ENCODE peak calls at places on chromosome 6, in four cellular contexts. One of them, this sample, is unnamed.

GRCh38 chr6:46949662-46950280 is 28.0 kb upstream of the ADGRF5 start:
- DNase-seq in brain microvascular endothelial cell: no peak
- DNase-seq in mammary epithelial cell: no peak
- DNase-seq in left ventricle myocardium inferior: peak; percentile 81
- DNase-seq in this sample: no peak

GRCh38 chr6:39812853-39813533 is 20.8 kb downstream of the DAAM2 start:
- DNase-seq in left ventricle myocardium inferior: no peak
- DNase-seq in brain microvascular endothelial cell: no peak
- DNase-seq in mammary epithelial cell: no peak
- DNase-seq in this sample: no peak

GRCh38 chr6:42268016-42268834 is 50.6 kb upstream of the MRPS10 start:
- DNase-seq in mammary epithelial cell: no peak
- DNase-seq in left ventricle myocardium inferior: no peak
- DNase-seq in brain microvascular endothelial cell: no peak
- DNase-seq in this sample: no peak

GRCh38 chr6:81609736-81610135 is 142.7 kb downstream of the TENT5A start:
- DNase-seq in brain microvascular endothelial cell: no peak
- DNase-seq in left ventricle myocardium inferior: no peak
- DNase-seq in mammary epithelial cell: no peak
- DNase-seq in this sample: no peak

GRCh38 chr6:158168054-158168303 is at the start of gene SERAC1:
- DNase-seq in left ventricle myocardium inferior: no peak
- DNase-seq in mammary epithelial cell: no peak
- DNase-seq in brain microvascular endothelial cell: no peak
- DNase-seq in this sample: no peak

GRCh38 chr6:26390504-26390903 is 7.6 kb downstream of the BTN2A2 start:
- DNase-seq in mammary epithelial cell: no peak
- DNase-seq in brain microvascular endothelial cell: no peak
- DNase-seq in left ventricle myocardium inferior: no peak
- DNase-seq in this sample: no peak

GRCh38 chr6:122330315-122330714 is 69.1 kb upstream of the HSF2 start:
- DNase-seq in left ventricle myocardium inferior: no peak
- DNase-seq in brain microvascular endothelial cell: no peak
- DNase-seq in mammary epithelial cell: no peak
- DNase-seq in this sample: no peak

GRCh38 chr6:47670851-47671250 is 27.5 kb upstream of the ADGRF4 start:
- DNase-seq in mammary epithelial cell: no peak
- DNase-seq in brain microvascular endothelial cell: no peak
- DNase-seq in left ventricle myocardium inferior: no peak
- DNase-seq in this sample: no peak

GRCh38 chr6:30774701-30775100 is 30.4 kb upstream of the IER3 start:
- DNase-seq in mammary epithelial cell: no peak
- DNase-seq in brain microvascular endothelial cell: no peak
- DNase-seq in left ventricle myocardium inferior: no peak
- DNase-seq in this sample: no peak

GRCh38 chr6:150902142-150902800 is 36.8 kb downstream of the MTHFD1L start:
- DNase-seq in mammary epithelial cell: no peak
- DNase-seq in left ventricle myocardium inferior: no peak
- DNase-seq in brain microvascular endothelial cell: no peak
- DNase-seq in this sample: no peak

GRCh38 chr6:120173250-120173649 is 823.7 kb upstream of the MAN1A1 start:
- DNase-seq in brain microvascular endothelial cell: no peak
- DNase-seq in left ventricle myocardium inferior: no peak
- DNase-seq in mammary epithelial cell: no peak
- DNase-seq in this sample: no peak

GRCh38 chr6:1607236-1607556 is 2.5 kb upstream of the FOXC1 start:
- DNase-seq in left ventricle myocardium inferior: no peak
- DNase-seq in mammary epithelial cell: no peak
- DNase-seq in brain microvascular endothelial cell: no peak
- DNase-seq in this sample: no peak

GRCh38 chr6:1347187-1347560 is 35.3 kb downstream of the FOXQ1 start:
- DNase-seq in mammary epithelial cell: no peak
- DNase-seq in left ventricle myocardium inferior: no peak
- DNase-seq in brain microvascular endothelial cell: no peak
- DNase-seq in this sample: no peak

GRCh38 chr6:151059612-151060095 is 180.1 kb upstream of the AKAP12 start:
- DNase-seq in mammary epithelial cell: peak; percentile 8
- DNase-seq in left ventricle myocardium inferior: no peak
- DNase-seq in brain microvascular endothelial cell: no peak
- DNase-seq in this sample: no peak

GRCh38 chr6:82890240-82890639 is 175.4 kb downstream of the UBE3D start:
- DNase-seq in mammary epithelial cell: no peak
- DNase-seq in brain microvascular endothelial cell: no peak
- DNase-seq in left ventricle myocardium inferior: no peak
- DNase-seq in this sample: no peak

GRCh38 chr6:125865015-125865414 is 74.3 kb downstream of the NCOA7 start:
- DNase-seq in brain microvascular endothelial cell: no peak
- DNase-seq in mammary epithelial cell: no peak
- DNase-seq in left ventricle myocardium inferior: no peak
- DNase-seq in this sample: no peak

GRCh38 chr6:151044465-151045441 is 179.3 kb downstream of the MTHFD1L start:
- DNase-seq in left ventricle myocardium inferior: peak; percentile 51
- DNase-seq in mammary epithelial cell: no peak
- DNase-seq in brain microvascular endothelial cell: peak; percentile 96
- DNase-seq in this sample: no peak

GRCh38 chr6:140344149-140344913 is 969.9 kb upstream of the CITED2 start:
- DNase-seq in left ventricle myocardium inferior: no peak
- DNase-seq in brain microvascular endothelial cell: peak; percentile 5
- DNase-seq in mammary epithelial cell: peak; percentile 34
- DNase-seq in this sample: no peak

GRCh38 chr6:25013249-25013648 is 77.5 kb upstream of the RIPOR2 start:
- DNase-seq in mammary epithelial cell: no peak
- DNase-seq in left ventricle myocardium inferior: no peak
- DNase-seq in brain microvascular endothelial cell: no peak
- DNase-seq in this sample: no peak

GRCh38 chr6:158230967-158231550 is 62.9 kb downstream of the GTF2H5 start:
- DNase-seq in brain microvascular endothelial cell: no peak
- DNase-seq in mammary epithelial cell: no peak
- DNase-seq in left ventricle myocardium inferior: no peak
- DNase-seq in this sample: no peak

GRCh38 chr6:107641500-107641931 is 151.6 kb downstream of the SOBP start:
- DNase-seq in brain microvascular endothelial cell: no peak
- DNase-seq in mammary epithelial cell: no peak
- DNase-seq in left ventricle myocardium inferior: peak; percentile 69
- DNase-seq in this sample: no peak

GRCh38 chr6:128062882-128063603 is 162.2 kb upstream of the THEMIS start:
- DNase-seq in left ventricle myocardium inferior: no peak
- DNase-seq in mammary epithelial cell: no peak
- DNase-seq in brain microvascular endothelial cell: peak; percentile 29
- DNase-seq in this sample: no peak

GRCh38 chr6:157607317-157608109 is 215.5 kb upstream of the SNX9 start:
- DNase-seq in mammary epithelial cell: no peak
- DNase-seq in brain microvascular endothelial cell: no peak
- DNase-seq in left ventricle myocardium inferior: no peak
- DNase-seq in this sample: no peak

GRCh38 chr6:148854086-148854485 is 107.3 kb downstream of the UST start:
- DNase-seq in brain microvascular endothelial cell: no peak
- DNase-seq in mammary epithelial cell: peak; percentile 80
- DNase-seq in left ventricle myocardium inferior: no peak
- DNase-seq in this sample: no peak
- TF ChIP-seq CTCF in brain microvascular endothelial cell: no peak
- TF ChIP-seq CTCF in mammary epithelial cell: no peak
- TF ChIP-seq CTCF in left ventricle myocardium inferior: no peak
- TF ChIP-seq CTCF in this sample: no peak

GRCh38 chr6:135256866-135257265 is 75.8 kb downstream of the MYB start:
- DNase-seq in left ventricle myocardium inferior: no peak
- DNase-seq in mammary epithelial cell: no peak
- DNase-seq in brain microvascular endothelial cell: no peak
- DNase-seq in this sample: no peak

GRCh38 chr6:135254471-135254870 is 73.4 kb downstream of the MYB start:
- DNase-seq in left ventricle myocardium inferior: no peak
- DNase-seq in brain microvascular endothelial cell: no peak
- DNase-seq in mammary epithelial cell: no peak
- DNase-seq in this sample: no peak

GRCh38 chr6:135260612-135261011 is 79.5 kb downstream of the MYB start:
- DNase-seq in mammary epithelial cell: no peak
- DNase-seq in left ventricle myocardium inferior: no peak
- DNase-seq in brain microvascular endothelial cell: no peak
- DNase-seq in this sample: no peak

GRCh38 chr6:135258970-135259369 is 77.9 kb downstream of the MYB start:
- DNase-seq in left ventricle myocardium inferior: no peak
- DNase-seq in brain microvascular endothelial cell: no peak
- DNase-seq in mammary epithelial cell: no peak
- DNase-seq in this sample: no peak

DNA sequence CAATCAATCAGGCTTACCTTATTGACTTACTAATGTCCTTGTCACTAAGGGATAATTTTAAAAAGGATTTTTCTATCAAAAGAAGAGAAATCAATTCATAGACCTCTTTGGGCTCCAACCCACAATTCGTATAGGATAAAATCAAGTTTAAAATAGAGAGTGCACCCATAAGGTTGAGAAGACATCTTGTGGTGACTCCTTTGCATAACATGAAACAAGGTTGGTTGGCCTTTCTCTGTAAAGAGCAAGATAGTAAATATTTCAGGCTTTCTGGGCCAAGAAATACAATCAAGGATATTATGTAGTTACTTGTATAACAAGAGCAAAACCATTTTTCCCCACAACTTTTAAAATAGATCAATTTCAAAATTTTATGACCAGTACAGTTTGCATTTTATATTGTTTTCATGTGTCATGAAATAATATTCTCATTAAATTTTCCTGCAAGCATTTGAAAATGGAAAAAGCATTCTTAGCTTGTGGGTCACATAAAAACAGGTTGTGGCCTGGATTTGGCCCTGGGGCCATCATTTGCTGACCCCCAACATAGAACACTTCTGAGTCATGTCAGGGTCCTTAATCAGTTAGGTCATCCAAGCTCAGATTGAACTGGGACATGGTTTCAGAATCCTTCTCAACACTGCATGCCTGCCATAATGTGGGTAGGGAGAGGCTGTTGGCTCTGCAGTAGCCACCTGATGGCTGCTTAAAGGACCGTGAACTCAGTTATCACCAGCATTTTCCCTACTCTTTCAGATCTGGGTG is 76.7 kb downstream of the MYB start:
- DNase-seq in mammary epithelial cell: no peak
- DNase-seq in left ventricle myocardium inferior: no peak
- DNase-seq in brain microvascular endothelial cell: no peak
- DNase-seq in this sample: no peak
- TF ChIP-seq CTCF in mammary epithelial cell: peak; percentile 43
- TF ChIP-seq CTCF in left ventricle myocardium inferior: no peak
- TF ChIP-seq CTCF in brain microvascular endothelial cell: no peak
- TF ChIP-seq CTCF in this sample: peak; percentile 34

GRCh38 chr6:11244387-11245126 is 12.1 kb upstream of the NEDD9 start:
- DNase-seq in left ventricle myocardium inferior: no peak
- DNase-seq in brain microvascular endothelial cell: no peak
- DNase-seq in mammary epithelial cell: no peak
- DNase-seq in this sample: no peak

GRCh38 chr6:11241154-11241792 is 8.8 kb upstream of the NEDD9 start:
- DNase-seq in mammary epithelial cell: no peak
- DNase-seq in left ventricle myocardium inferior: no peak
- DNase-seq in brain microvascular endothelial cell: no peak
- DNase-seq in this sample: no peak

GRCh38 chr6:11242709-11243108 is 10.2 kb upstream of the NEDD9 start:
- DNase-seq in mammary epithelial cell: no peak
- DNase-seq in left ventricle myocardium inferior: no peak
- DNase-seq in brain microvascular endothelial cell: no peak
- DNase-seq in this sample: no peak

GRCh38 chr6:11243861-11244260 is 11.4 kb upstream of the NEDD9 start:
- DNase-seq in left ventricle myocardium inferior: no peak
- DNase-seq in mammary epithelial cell: no peak
- DNase-seq in brain microvascular endothelial cell: no peak
- DNase-seq in this sample: no peak

DNA sequence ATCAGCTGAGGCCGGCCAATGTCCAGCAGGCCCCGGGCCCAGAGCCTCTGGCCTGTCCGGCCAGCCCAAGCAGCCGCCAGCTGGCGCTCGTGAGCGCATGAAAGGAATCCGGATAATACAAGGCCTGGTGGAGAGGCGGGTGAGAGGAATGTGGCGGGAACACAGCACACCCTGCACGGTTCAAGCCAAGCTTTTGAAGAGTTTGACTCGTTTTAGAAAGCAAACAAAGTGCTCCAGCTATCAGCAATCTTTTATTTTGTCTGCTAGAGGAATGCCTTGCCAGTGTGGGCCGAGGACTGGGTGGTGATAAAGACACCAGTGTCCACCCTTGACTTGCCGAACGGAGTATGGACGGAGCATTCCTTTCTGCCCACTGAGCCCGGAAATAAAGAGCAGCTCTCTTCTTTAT is 9.3 kb upstream of the NEDD9 start:
- DNase-seq in left ventricle myocardium inferior: peak; percentile 36
- DNase-seq in mammary epithelial cell: no peak
- DNase-seq in brain microvascular endothelial cell: peak; percentile 57
- DNase-seq in this sample: no peak
- TF ChIP-seq CTCF in left ventricle myocardium inferior: peak; percentile 64
- TF ChIP-seq CTCF in mammary epithelial cell: peak; percentile 53
- TF ChIP-seq CTCF in brain microvascular endothelial cell: peak; percentile 99
- TF ChIP-seq CTCF in this sample: peak; percentile 41

DNA sequence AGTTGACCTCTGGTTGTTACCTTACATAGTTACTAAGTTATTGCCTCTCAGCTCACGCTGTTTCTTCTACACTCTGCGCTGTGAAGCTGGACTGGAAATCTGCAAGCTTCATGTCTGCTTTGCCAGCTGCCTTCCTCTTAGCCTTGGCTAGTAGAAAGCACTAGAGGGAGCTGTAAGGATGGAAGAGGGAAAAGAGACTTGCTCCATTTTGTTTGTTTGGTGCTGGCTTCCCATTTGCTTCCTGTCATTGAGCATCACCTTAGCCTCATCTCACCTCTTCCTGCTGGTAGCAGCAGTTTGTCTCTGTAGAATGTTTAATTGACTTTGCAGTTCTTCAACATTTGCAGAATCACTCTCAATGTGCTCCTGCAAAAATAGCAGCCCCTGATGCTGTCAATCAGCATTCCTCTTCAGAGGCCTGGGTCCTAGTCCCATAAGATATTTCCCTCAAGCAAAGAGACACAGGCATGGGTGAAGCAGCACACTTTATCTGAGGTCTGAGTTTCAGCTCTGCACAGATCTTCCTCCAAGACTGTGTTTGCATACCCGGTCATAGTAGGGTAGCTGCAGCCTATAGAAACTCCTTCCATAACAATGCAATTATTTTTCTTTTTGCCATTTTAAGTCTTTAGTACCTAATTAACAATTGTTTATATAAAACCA is 302.2 kb upstream of the EPHA7 start:
- DNase-seq in left ventricle myocardium inferior: no peak
- DNase-seq in brain microvascular endothelial cell: peak; percentile 43
- DNase-seq in mammary epithelial cell: no peak
- DNase-seq in this sample: no peak
- TF ChIP-seq CTCF in left ventricle myocardium inferior: peak; percentile 50
- TF ChIP-seq CTCF in brain microvascular endothelial cell: peak; percentile 78
- TF ChIP-seq CTCF in mammary epithelial cell: peak; percentile 23
- TF ChIP-seq CTCF in this sample: peak; percentile 78

GRCh38 chr6:13767121-13767794 is 47.1 kb downstream of the MCUR1 start:
- DNase-seq in mammary epithelial cell: no peak
- DNase-seq in brain microvascular endothelial cell: peak; percentile 41
- DNase-seq in left ventricle myocardium inferior: peak; percentile 35
- DNase-seq in this sample: no peak
- TF ChIP-seq CTCF in mammary epithelial cell: no peak
- TF ChIP-seq CTCF in brain microvascular endothelial cell: peak; percentile 34
- TF ChIP-seq CTCF in left ventricle myocardium inferior: peak; percentile 22
- TF ChIP-seq CTCF in this sample: peak; percentile 61

GRCh38 chr6:111668410-111668809 is 62.7 kb upstream of the TRAF3IP2 start:
- DNase-seq in brain microvascular endothelial cell: no peak
- DNase-seq in left ventricle myocardium inferior: no peak
- DNase-seq in mammary epithelial cell: no peak
- DNase-seq in this sample: no peak
- TF ChIP-seq CTCF in brain microvascular endothelial cell: peak; percentile 63
- TF ChIP-seq CTCF in left ventricle myocardium inferior: peak; percentile 41
- TF ChIP-seq CTCF in mammary epithelial cell: peak; percentile 30
- TF ChIP-seq CTCF in this sample: peak; percentile 44